ENCODE peak calls at places on chromosomes 4 and X, in four cellular contexts. Q is neural progenitor cell, V is MM.1S, D is GM23338. F is an unnamed sample. For H3F3A, the result is how much of the 10 kb centered on the place peaks cover.

GRCh38 chr4:146186556-146186955 is 11.0 kb downstream of the LSM6 start:
- DNase-seq in Q (no peak), V (no peak), D (no peak), F (no peak)

GRCh38 chr4:71171592-71171991 is 167.2 kb upstream of the SLC4A4 start:
- DNase-seq in Q (no peak), V (no peak), D (no peak), F (no peak)

GRCh38 chr4:186643501-186644315 is 79.9 kb downstream of the FAT1 start:
- DNase-seq in Q (no peak), V (no peak), D (no peak), F (peak)

GRCh38 chr4:6271206-6271605 is 1.6 kb downstream of the WFS1 start:
- DNase-seq in Q (no peak), V (no peak), D (no peak), F (no peak)

GRCh38 chr4:179583221-179583620 is 2141.0 kb upstream of the AGA start:
- DNase-seq in Q (peak), V (no peak), D (peak), F (no peak)

GRCh38 chrX:118347131-118347530 is 1.2 kb downstream of the WDR44 start:
- DNase-seq in Q (peak), V (peak), D (no peak), F (peak)

GRCh38 chr4:179399054-179399782 is 1957.0 kb upstream of the AGA start:
- DNase-seq in Q (peak), V (no peak), D (no peak), F (no peak)

GRCh38 chr4:80360900-80361299 is 25.4 kb downstream of the CFAP299 start:
- DNase-seq in Q (no peak), V (no peak), D (no peak), F (peak)

GRCh38 chrX:123525131-123525725 is 207.6 kb downstream of the THOC2 start:
- DNase-seq in Q (no peak), V (no peak), D (no peak), F (no peak)

GRCh38 chrX:51332188-51332942 is at the start of gene NUDT10:
- DNase-seq in Q (peak), V (no peak), D (peak), F (no peak)

GRCh38 chrX:106999002-106999975 is 723 bp downstream of the MORC4 start:
- DNase-seq in Q (peak), V (peak), D (peak), F (peak)

GRCh38 chr4:92303621-92304027 is at the start of gene GRID2:
- DNase-seq in Q (peak), V (no peak), D (peak), F (peak)

GRCh38 chrX:152913915-152914314 is 16.0 kb downstream of the ZNF185 start:
- DNase-seq in Q (no peak), V (no peak), D (no peak), F (no peak)

GRCh38 chr4:144820706-144821105 is 174.8 kb downstream of the HHIP start:
- DNase-seq in Q (peak), V (no peak), D (no peak), F (no peak)

GRCh38 chr4:2799444-2799911 is 6.6 kb downstream of the SH3BP2 start:
- DNase-seq in Q (peak), V (no peak), D (no peak), F (no peak)

GRCh38 chr4:153418581-153418980 is 47.6 kb upstream of the TMEM131L start:
- DNase-seq in Q (no peak), V (no peak), D (peak), F (no peak)

GRCh38 chr4:10079951-10080873 is 36.4 kb downstream of the WDR1 start:
- DNase-seq in Q (no peak), V (no peak), D (no peak), F (no peak)

GRCh38 chr4:78299565-78299972 is 242.4 kb downstream of the FRAS1 start:
- DNase-seq in Q (no peak), V (no peak), D (no peak), F (no peak)

GRCh38 chrX:10854594-10854993 is 234.2 kb upstream of the MID1 start:
- DNase-seq in Q (no peak), V (no peak), D (peak), F (no peak)

GRCh38 chr4:37441231-37442061 is 196.9 kb downstream of the NWD2 start:
- DNase-seq in Q (no peak), V (no peak), D (no peak), F (peak)

GRCh38 chr4:76011700-76012387 is 4.5 kb upstream of the CXCL9 start:
- DNase-seq in Q (peak), V (no peak), D (peak), F (peak)

GRCh38 chrX:84339507-84340364 is 151.7 kb upstream of the RPS6KA6 start:
- DNase-seq in Q (peak), V (peak), D (peak), F (peak)

GRCh38 chrX:53547668-53548067 is 113.5 kb upstream of the HSD17B10 start:
- DNase-seq in Q (no peak), V (no peak), D (no peak), F (no peak)

GRCh38 chrX:140091276-140091886 is 126.1 kb upstream of the CXorf66 start:
- DNase-seq in Q (peak), V (no peak), D (peak), F (no peak)

GRCh38 chrX:151004085-151004484 is 20.9 kb downstream of the HMGB3 start:
- DNase-seq in Q (peak), V (no peak), D (no peak), F (no peak)

GRCh38 chrX:111200327-111200726 is 70.0 kb downstream of the CAPN6 start:
- DNase-seq in Q (peak), V (no peak), D (no peak), F (no peak)

GRCh38 chr4:188138227-188138626 is 1.0 kb upstream of the TRIML1 start:
- DNase-seq in Q (no peak), V (no peak), D (no peak), F (no peak)

GRCh38 chr4:48509543-48509942 is 19.5 kb downstream of the ZAR1 start:
- DNase-seq in Q (no peak), V (no peak), D (no peak), F (no peak)

GRCh38 chr4:170849969-170850368 is 760.2 kb upstream of the AADAT start:
- DNase-seq in Q (no peak), V (peak), D (no peak), F (no peak)

GRCh38 chr4:36152712-36153111 is 91.6 kb downstream of the ARAP2 start:
- DNase-seq in Q (no peak), V (no peak), D (no peak), F (no peak)

GRCh38 chr4:173534439-173534838 is 4.4 kb upstream of the HAND2 start:
- DNase-seq in Q (no peak), V (no peak), D (peak), F (no peak)

GRCh38 chr4:168720396-168720795 is 223.5 kb downstream of the PALLD start:
- DNase-seq in Q (no peak), V (no peak), D (no peak), F (no peak)

GRCh38 chr4:169795585-169795984 is 37.8 kb upstream of the HPF1 start:
- DNase-seq in Q (no peak), V (no peak), D (peak), F (peak)

GRCh38 chr4:69617083-69617694 is 22.3 kb downstream of the UGT2A2 start:
- DNase-seq in Q (peak), V (peak), D (peak), F (peak)

GRCh38 chr4:168221298-168221697 is 97.3 kb downstream of the DDX60 start:
- DNase-seq in Q (no peak), V (no peak), D (no peak), F (peak)

GRCh38 chr4:40335508-40335860 is 351 bp downstream of the CHRNA9 start:
- DNase-seq in Q (no peak), V (no peak), D (no peak), F (peak)

DNA sequence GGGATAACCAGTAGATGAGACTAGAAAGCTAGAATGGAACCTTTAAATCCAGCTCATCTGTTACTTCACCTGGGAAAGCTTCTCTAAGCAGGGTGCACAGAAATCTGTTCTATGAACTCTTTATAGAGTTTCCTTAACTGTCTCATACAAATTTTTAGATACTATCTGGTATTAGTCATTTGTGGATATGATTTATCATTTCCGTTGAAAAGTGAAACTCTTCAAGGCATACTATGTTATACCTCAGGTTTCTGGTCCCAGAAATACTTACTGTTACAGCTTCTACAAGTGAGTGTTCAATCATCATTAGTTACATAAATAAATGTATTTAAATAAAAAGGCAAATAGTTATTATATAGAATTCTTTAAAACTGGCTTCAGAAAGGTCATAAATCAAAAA is 298.3 kb upstream of the AGA start:
- DNase-seq in Q (no peak), V (no peak), D (no peak), F (peak)
- H3K27ac ChIP-seq in Q (no peak), V (no peak), D (no peak), F (peak)

GRCh38 chr4:77050962-77051361 is 24.8 kb downstream of the CCNI start:
- DNase-seq in Q (no peak), V (no peak), D (no peak), F (no peak)
- H3F3A ChIP-seq in Q (half or more), V (under half), D (under half), F (under half)

GRCh38 chr4:84502333-84502954 is 3.4 kb upstream of the NKX6-1 start:
- DNase-seq in Q (no peak), V (no peak), D (no peak), F (no peak)
- TF ChIP-seq EZH2 in Q (peak), V (no peak), D (peak), F (no peak)

GRCh38 chr4:81473086-81473396 is 1.3 kb upstream of the RASGEF1B start:
- DNase-seq in Q (no peak), V (no peak), D (no peak), F (no peak)
- H3K27ac ChIP-seq in Q (no peak), V (peak), D (no peak), F (no peak)

GRCh38 chr4:7820031-7820825 is 119.4 kb downstream of the AFAP1 start:
- DNase-seq in Q (no peak), V (no peak), D (no peak), F (no peak)

GRCh38 chr4:7817877-7818675 is 121.6 kb downstream of the AFAP1 start:
- DNase-seq in Q (no peak), V (no peak), D (no peak), F (no peak)

GRCh38 chr4:7818676-7819041 is 121.0 kb downstream of the AFAP1 start:
- DNase-seq in Q (no peak), V (no peak), D (no peak), F (no peak)

GRCh38 chr4:7821245-7822165 is 118.2 kb downstream of the AFAP1 start:
- DNase-seq in Q (no peak), V (no peak), D (no peak), F (no peak)

GRCh38 chr4:7819446-7819845 is 120.2 kb downstream of the AFAP1 start:
- DNase-seq in Q (no peak), V (no peak), D (no peak), F (no peak)
- H3F3A ChIP-seq in Q (under half), V (under half), D (under half), F (under half)

GRCh38 chr4:110624904-110625494 is 2.1 kb upstream of the PITX2 start:
- DNase-seq in Q (peak), V (no peak), D (no peak), F (no peak)

GRCh38 chr4:110624016-110624770 is 1.3 kb upstream of the PITX2 start:
- DNase-seq in Q (no peak), V (no peak), D (peak), F (no peak)

GRCh38 chr4:110626532-110627153 is 3.8 kb upstream of the PITX2 start:
- DNase-seq in Q (no peak), V (no peak), D (peak), F (no peak)

GRCh38 chr4:110623710-110624015 is 786 bp upstream of the PITX2 start:
- DNase-seq in Q (no peak), V (no peak), D (peak), F (no peak)

DNA sequence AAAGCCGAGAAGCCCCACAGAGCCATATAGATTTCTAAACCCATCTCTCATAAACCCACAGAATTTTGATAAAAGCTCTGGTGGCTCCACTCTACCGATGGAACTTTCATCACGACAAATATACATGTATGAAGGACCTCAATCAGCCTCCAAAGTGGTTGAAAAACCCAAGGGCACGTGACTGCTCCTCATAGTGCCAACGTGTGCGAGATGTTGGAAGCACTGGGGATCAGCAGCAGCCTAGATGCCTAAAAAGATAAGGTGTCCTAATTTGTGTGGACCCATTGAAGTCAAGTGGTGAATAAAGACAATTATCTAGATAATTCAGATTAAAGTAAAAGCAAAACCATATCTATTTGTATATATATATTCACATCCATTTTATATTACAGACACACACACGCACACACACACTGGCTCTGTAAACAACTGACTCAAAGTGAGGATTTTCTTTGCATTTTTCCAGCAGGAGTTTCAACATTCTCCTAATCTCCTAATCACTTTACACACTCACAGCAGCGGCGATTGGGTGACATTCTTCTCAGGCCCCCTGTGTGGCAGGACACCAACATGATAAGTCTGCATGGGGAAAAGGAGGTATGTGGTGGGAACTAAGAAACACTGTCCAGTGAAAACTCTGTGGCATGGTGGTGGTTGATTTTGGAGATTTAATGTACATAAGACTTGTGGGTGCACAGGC is 2.9 kb upstream of the PITX2 start:
- DNase-seq in Q (peak), V (no peak), D (peak), F (no peak)
- TF ChIP-seq EZH2 in Q (peak), V (no peak), D (no peak), F (no peak)

GRCh38 chrX:41923925-41924693 is 755 bp upstream of the CASK start:
- DNase-seq in Q (peak), V (peak), D (no peak), F (peak)

GRCh38 chrX:41923257-41923924 is at the start of gene CASK:
- DNase-seq in Q (peak), V (peak), D (peak), F (peak)

GRCh38 chrX:41921492-41922124 is 1.7 kb downstream of the CASK start:
- DNase-seq in Q (peak), V (peak), D (no peak), F (peak)

GRCh38 chrX:41922694-41923171 is 621 bp downstream of the CASK start:
- DNase-seq in Q (peak), V (peak), D (peak), F (peak)

DNA sequence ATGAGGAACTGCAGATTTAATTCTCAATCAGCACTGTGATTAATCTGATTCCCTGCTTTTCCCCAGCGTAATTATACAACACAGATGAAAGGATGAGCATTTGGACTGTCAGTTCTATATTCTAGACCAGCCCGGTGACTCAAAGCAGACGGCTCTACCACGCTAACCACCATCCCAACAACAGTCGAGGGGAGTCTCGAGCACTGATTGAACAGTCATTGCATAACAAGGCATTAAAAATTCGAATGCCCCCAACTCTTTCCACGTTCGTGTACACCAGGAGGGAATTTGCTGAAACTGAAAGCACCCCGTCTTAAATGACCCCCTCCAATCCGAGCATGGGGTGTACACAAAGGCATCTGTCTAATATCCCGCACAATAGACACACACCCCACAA is 1.2 kb downstream of the CASK start:
- DNase-seq in Q (peak), V (no peak), D (no peak), F (peak)
- H3K27ac ChIP-seq in Q (no peak), V (peak), D (no peak), F (no peak)

GRCh38 chrX:12978205-12979010 is 3.5 kb downstream of the TMSB4X start:
- DNase-seq in Q (peak), V (peak), D (peak), F (peak)
- H3F3A ChIP-seq in Q (under half), V (under half), D (under half), F (under half)

GRCh38 chrX:40009890-40010289 is 87.9 kb downstream of the BCOR start:
- DNase-seq in Q (peak), V (no peak), D (peak), F (no peak)

GRCh38 chrX:40009462-40009851 is 88.3 kb downstream of the BCOR start:
- DNase-seq in Q (peak), V (no peak), D (peak), F (no peak)

GRCh38 chrX:40007746-40008705 is 89.7 kb downstream of the BCOR start:
- DNase-seq in Q (peak), V (no peak), D (peak), F (no peak)

GRCh38 chrX:40010550-40011364 is 87.0 kb downstream of the BCOR start:
- DNase-seq in Q (peak), V (no peak), D (no peak), F (no peak)

DNA sequence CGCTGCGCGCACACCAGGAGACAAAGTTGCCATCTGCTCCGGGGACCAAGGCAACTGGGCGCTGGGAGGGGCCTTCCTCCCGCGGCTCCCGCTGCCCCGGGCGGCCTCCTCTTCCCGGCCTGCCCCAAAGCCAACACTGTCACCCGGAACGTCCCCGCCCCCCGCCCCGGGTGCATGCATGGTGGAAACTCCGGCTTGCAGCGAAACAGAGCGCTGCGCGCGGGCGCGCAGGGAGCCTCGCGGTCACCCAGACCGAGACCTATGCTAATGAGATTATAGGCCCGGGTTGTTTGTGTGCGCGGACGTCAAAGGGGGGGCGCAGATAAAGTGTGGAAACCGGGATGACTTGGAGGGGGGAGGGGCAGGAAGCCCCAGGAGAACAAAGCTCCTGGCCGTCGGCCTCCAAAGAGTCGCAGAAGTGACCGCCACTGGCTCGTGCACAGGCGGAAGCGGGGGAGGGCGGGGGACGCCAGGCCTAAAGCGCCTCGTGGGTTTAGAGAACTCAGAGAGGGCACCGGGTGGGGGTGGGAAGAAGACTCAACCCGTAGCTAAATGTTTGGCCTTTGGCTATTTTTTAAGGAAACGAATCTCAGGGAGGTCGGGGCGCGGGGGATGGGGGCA is 88.8 kb downstream of the BCOR start:
- DNase-seq in Q (peak), V (no peak), D (peak), F (no peak)
- TF ChIP-seq EZH2 in Q (no peak), V (no peak), D (no peak), F (no peak)

DNA sequence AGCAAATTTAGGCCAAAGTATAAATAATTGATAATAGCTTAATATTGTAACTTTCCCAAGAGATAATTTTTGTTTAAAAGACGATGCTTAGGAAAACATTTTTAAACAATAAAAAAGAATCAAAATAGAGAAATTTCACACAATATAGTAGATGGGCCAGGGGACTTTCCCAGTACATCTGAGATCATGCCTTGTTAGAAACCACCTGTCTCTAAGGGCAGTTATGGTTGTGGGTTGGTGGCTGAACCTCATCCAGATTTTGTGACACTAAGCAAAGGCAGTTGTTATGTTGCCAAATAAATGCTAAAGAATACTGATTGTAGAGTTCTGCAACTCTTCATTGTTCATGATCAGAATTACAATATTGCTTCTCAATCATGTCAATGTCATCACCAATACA is 270.6 kb downstream of the BANK1 start:
- DNase-seq in Q (no peak), V (peak), D (no peak), F (no peak)
- H3K27ac ChIP-seq in Q (no peak), V (no peak), D (no peak), F (no peak)